ENCODE peak calls at places on chromosomes 7 and 10, in five cellular contexts. I, Q, V, D and R are unnamed samples.

GRCh38 chr10:30436200-30436599 is 2.2 kb downstream of the MAP3K8 start:
- DNase-seq in I (peak), Q (no peak), V (peak), D (no peak), R (no peak)

GRCh38 chr7:13793926-13794325 is 195.5 kb downstream of the ETV1 start:
- DNase-seq in I (no peak), Q (no peak), V (no peak), D (no peak), R (no peak)

GRCh38 chr10:63236113-63236935 is 103.2 kb downstream of the NRBF2 start:
- DNase-seq in I (peak), Q (no peak), V (peak), D (peak), R (peak)

GRCh38 chr7:82358009-82358578 is 85.5 kb downstream of the CACNA2D1 start:
- DNase-seq in I (no peak), Q (no peak), V (no peak), D (no peak), R (no peak)

GRCh38 chr7:128053023-128053422 is 21.8 kb upstream of the LRRC4 start:
- DNase-seq in I (peak), Q (peak), V (peak), D (no peak), R (peak)

GRCh38 chr7:104650991-104651680 is 322.7 kb downstream of the LHFPL3 start:
- DNase-seq in I (no peak), Q (peak), V (no peak), D (no peak), R (no peak)

GRCh38 chr10:98033515-98033914 is 3.1 kb upstream of the CRTAC1 start:
- DNase-seq in I (no peak), Q (no peak), V (no peak), D (no peak), R (no peak)

GRCh38 chr10:119135517-119135890 is 30.0 kb downstream of the SFXN4 start:
- DNase-seq in I (peak), Q (no peak), V (peak), D (no peak), R (no peak)

GRCh38 chr10:23065549-23065948 is 29.8 kb upstream of the MSRB2 start:
- DNase-seq in I (peak), Q (no peak), V (peak), D (no peak), R (no peak)

GRCh38 chr7:1706721-1707613 is 36.9 kb downstream of the ELFN1 start:
- DNase-seq in I (no peak), Q (peak), V (no peak), D (no peak), R (no peak)

GRCh38 chr10:501596-501995 is 187.9 kb downstream of the DIP2C start:
- DNase-seq in I (peak), Q (no peak), V (peak), D (no peak), R (no peak)

GRCh38 chr10:114401195-114401741 is 3.0 kb downstream of the AFAP1L2 start:
- DNase-seq in I (peak), Q (no peak), V (peak), D (no peak), R (no peak)

GRCh38 chr7:49111706-49112105 is 187.4 kb downstream of the CDC14C start:
- DNase-seq in I (no peak), Q (no peak), V (no peak), D (no peak), R (no peak)

GRCh38 chr7:8221603-8222002 is 40.4 kb downstream of the ICA1 start:
- DNase-seq in I (no peak), Q (no peak), V (no peak), D (no peak), R (no peak)

GRCh38 chr7:33998487-33998886 is 93.1 kb downstream of the BMPER start:
- DNase-seq in I (peak), Q (no peak), V (peak), D (no peak), R (no peak)

GRCh38 chr10:76719021-76719420 is 918.6 kb downstream of the KCNMA1 start:
- DNase-seq in I (no peak), Q (no peak), V (no peak), D (no peak), R (no peak)

GRCh38 chr7:138958026-138958956 is 22.9 kb downstream of the KIAA1549 start:
- DNase-seq in I (no peak), Q (no peak), V (peak), D (no peak), R (no peak)

GRCh38 chr7:85025312-85025756 is 161.5 kb downstream of the SEMA3D start:
- DNase-seq in I (peak), Q (no peak), V (peak), D (peak), R (no peak)
- H3K4me3 ChIP-seq in I (no peak), Q (no peak), V (no peak), D (peak), R (no peak)

GRCh38 chr7:151426486-151426905 is 13.4 kb downstream of the CRYGN start:
- DNase-seq in I (peak), Q (no peak), V (peak), D (no peak), R (no peak)
- H3K4me3 ChIP-seq in I (no peak), Q (no peak), V (no peak), D (no peak), R (no peak)

GRCh38 chr10:101286248-101287046 is 57.2 kb upstream of the LBX1 start:
- DNase-seq in I (no peak), Q (no peak), V (no peak), D (no peak), R (no peak)

GRCh38 chr10:101285093-101285463 is 55.8 kb upstream of the LBX1 start:
- DNase-seq in I (no peak), Q (no peak), V (no peak), D (no peak), R (no peak)

GRCh38 chr10:101287922-101288638 is 58.8 kb upstream of the LBX1 start:
- DNase-seq in I (peak), Q (peak), V (peak), D (no peak), R (no peak)

GRCh38 chr10:101285519-101286070 is 56.3 kb upstream of the LBX1 start:
- DNase-seq in I (no peak), Q (no peak), V (no peak), D (no peak), R (no peak)

GRCh38 chr10:101287183-101287830 is 58.0 kb upstream of the LBX1 start:
- DNase-seq in I (no peak), Q (no peak), V (no peak), D (no peak), R (no peak)
- H3K4me3 ChIP-seq in I (no peak), Q (no peak), V (no peak), D (no peak), R (no peak)

GRCh38 chr10:129958118-129958685 is 5.9 kb downstream of the EBF3 start:
- DNase-seq in I (peak), Q (no peak), V (peak), D (no peak), R (no peak)

GRCh38 chr10:129956902-129957673 is 7.0 kb downstream of the EBF3 start:
- DNase-seq in I (peak), Q (no peak), V (peak), D (no peak), R (no peak)

GRCh38 chr10:129960493-129961273 is 3.4 kb downstream of the EBF3 start:
- DNase-seq in I (peak), Q (no peak), V (no peak), D (no peak), R (no peak)

GRCh38 chr10:129959544-129960492 is 4.3 kb downstream of the EBF3 start:
- DNase-seq in I (peak), Q (no peak), V (peak), D (no peak), R (no peak)

GRCh38 chr10:129958686-129959543 is 5.2 kb downstream of the EBF3 start:
- DNase-seq in I (peak), Q (no peak), V (peak), D (no peak), R (no peak)
- H3K4me3 ChIP-seq in I (peak), Q (no peak), V (peak), D (no peak), R (no peak)

GRCh38 chr7:106100863-106101262 is 11.2 kb downstream of the SYPL1 start:
- DNase-seq in I (no peak), Q (no peak), V (no peak), D (no peak), R (no peak)
- H3K4me3 ChIP-seq in I (no peak), Q (no peak), V (no peak), D (no peak), R (no peak)

GRCh38 chr10:15253951-15254807 is 85.7 kb upstream of the NMT2 start:
- DNase-seq in I (no peak), Q (no peak), V (no peak), D (no peak), R (no peak)

GRCh38 chr10:15255961-15256360 is 87.5 kb upstream of the NMT2 start:
- DNase-seq in I (no peak), Q (no peak), V (no peak), D (no peak), R (peak)

GRCh38 chr10:15252396-15252795 is 83.9 kb upstream of the NMT2 start:
- DNase-seq in I (no peak), Q (no peak), V (no peak), D (no peak), R (no peak)

GRCh38 chr10:15251791-15252380 is 83.4 kb upstream of the NMT2 start:
- DNase-seq in I (no peak), Q (no peak), V (no peak), D (no peak), R (no peak)

DNA sequence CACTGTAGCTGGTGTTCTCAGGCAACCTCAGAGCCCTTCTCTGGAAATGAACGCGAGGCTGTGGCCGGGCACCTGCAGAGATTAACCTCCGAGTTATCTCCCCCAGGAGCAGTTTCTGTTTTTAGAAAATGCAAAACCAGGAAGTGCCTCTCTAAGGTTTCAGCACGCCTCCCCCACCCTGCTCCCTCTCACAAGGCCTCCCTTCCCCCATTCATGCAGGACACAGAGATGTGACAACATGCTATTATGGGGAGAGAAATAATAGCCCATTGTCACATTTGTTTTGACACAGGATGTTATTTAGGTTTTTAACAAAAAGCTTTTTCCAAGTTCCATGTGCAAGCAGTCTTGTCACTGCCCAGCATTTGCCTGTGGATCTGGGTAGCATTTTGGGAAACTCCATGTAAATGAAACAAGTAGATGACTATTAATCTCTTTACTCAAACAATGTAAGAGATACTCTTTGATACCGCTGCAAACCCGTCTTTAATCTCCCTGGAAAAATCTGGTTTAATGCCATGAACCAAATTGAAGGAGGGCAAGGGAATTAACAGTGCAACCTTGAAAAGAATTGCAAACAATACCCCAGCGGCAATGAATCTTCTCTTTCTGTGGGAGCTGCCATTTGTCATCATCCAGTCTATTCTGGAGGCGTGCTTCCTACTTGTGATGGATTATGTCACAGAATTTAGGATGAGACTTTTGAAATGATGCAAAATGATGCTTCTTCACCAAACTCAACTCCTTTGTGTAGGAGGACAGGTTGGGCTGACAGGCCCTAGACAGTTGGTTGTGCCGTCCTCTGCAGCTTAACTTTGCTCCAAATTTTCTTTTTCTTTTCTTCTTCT is 86.5 kb upstream of the NMT2 start:
- DNase-seq in I (no peak), Q (no peak), V (no peak), D (no peak), R (peak)
- H3K4me3 ChIP-seq in I (no peak), Q (no peak), V (no peak), D (no peak), R (peak)